ENCODE peak calls at places on chromosomes 11 and 22, in ten cellular contexts. N is psoas muscle, P is lung, W is ovary, X is cardiac muscle cell, A is BJ, H is type B pancreatic cell, B is fibroblast of mammary gland, Z is left lung, L is uterus. S is an unnamed sample.

GRCh38 chr22:49400136-49400865 is 427.4 kb downstream of the BRD1 start:
- DNase-seq in N (no peak), X (no peak), W (no peak), A (no peak), P (no peak), H (peak; percentile 68), B (no peak), Z (no peak), L (no peak), S (no peak)

GRCh38 chr11:31089117-31089516 is 280.4 kb downstream of the DCDC1 start:
- DNase-seq in B (no peak), H (no peak), P (no peak), X (no peak), W (no peak), Z (no peak), L (no peak), A (no peak), N (no peak), S (no peak)

GRCh38 chr22:42114721-42115120 is 15.9 kb downstream of the CYP2D6 start:
- DNase-seq in N (no peak), P (no peak), L (no peak), W (no peak), A (no peak), X (peak; percentile 30), B (peak; percentile 36), Z (no peak), H (no peak), S (no peak)

GRCh38 chr11:34050536-34050935 is 995 bp upstream of the CAPRIN1 start:
- DNase-seq in Z (no peak), X (peak; percentile 80), P (no peak), H (no peak), A (no peak), B (peak; percentile 91), L (no peak), N (no peak), W (no peak), S (no peak)

GRCh38 chr11:18144243-18144642 is 11.9 kb downstream of the MRGPRX3 start:
- DNase-seq in P (no peak), L (no peak), Z (no peak), W (no peak), A (no peak), H (no peak), N (no peak), B (peak; percentile 24), X (no peak), S (no peak)

GRCh38 chr22:50547231-50547851 is 1.6 kb downstream of the KLHDC7B start:
- DNase-seq in L (no peak), Z (no peak), W (no peak), N (peak; percentile 49), P (no peak), B (no peak), X (no peak), A (no peak), H (no peak), S (peak; percentile 56)

GRCh38 chr11:95695181-95695580 is 94.4 kb downstream of the FAM76B start:
- DNase-seq in A (no peak), W (no peak), X (no peak), H (no peak), N (no peak), B (no peak), Z (no peak), L (no peak), P (no peak), S (no peak)

GRCh38 chr22:19194751-19195536 is 16.4 kb upstream of the SLC25A1 start:
- DNase-seq in X (no peak), N (peak; percentile 32), A (no peak), P (no peak), L (no peak), Z (no peak), H (no peak), B (no peak), W (no peak), S (no peak)

DNA sequence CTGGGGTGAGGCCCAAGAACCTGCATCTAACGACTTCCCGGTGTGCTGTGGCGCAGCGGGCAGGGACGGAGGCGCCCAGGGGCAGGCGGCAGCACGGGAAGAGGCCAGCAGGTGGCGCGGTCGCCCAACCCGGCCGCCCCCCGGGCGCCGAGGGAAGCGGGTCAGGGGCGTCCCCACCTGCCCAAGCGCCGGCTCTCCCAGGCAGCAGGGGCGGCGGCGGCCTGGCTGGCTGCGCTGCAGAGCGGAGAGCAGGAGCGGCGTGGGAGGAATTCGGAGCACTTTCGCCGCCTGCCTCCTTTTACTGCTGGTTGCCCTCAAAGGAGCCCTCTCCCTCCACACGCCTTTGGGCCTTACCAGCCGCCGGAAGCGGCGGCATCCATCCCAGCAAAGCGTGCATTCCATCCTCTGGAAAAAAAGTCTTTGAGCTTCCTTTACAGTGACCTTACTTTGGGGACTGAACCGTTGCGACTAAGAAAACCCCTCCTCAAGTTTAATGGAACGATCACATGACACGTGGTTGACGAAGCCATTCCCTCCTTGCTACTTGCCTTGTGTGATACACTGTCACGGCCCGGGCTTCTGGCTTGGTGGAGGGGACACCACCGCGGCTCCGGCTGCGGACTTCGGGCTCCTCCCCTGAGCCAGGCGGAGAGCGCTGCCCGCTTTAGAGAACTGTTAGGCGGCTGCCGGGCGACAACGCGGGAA is 106.8 kb upstream of the CLMP start:
- DNase-seq in W (peak; percentile 58), L (peak; percentile 19), B (peak; percentile 14), N (peak; percentile 74), X (peak; percentile 55), P (peak; percentile 48), H (peak; percentile 85), Z (peak; percentile 94), A (no peak), S (peak; percentile 88)
- TF ChIP-seq CTCF in W (peak; percentile 72), L (peak; percentile 87), B (peak; percentile 37), N (peak; percentile 91), X (peak; percentile 73), P (peak; percentile 45), H (peak; percentile 99), Z (peak; percentile 92), A (peak; percentile 66), S (peak; percentile 90)

GRCh38 chr11:76835928-76836612 is 24.6 kb upstream of the ACER3 start:
- DNase-seq in H (no peak), P (peak; percentile 64), B (peak; percentile 86), W (no peak), A (peak; percentile 59), Z (no peak), X (peak; percentile 80), N (no peak), L (peak; percentile 52), S (no peak)

GRCh38 chr11:76837696-76838421 is 22.9 kb upstream of the ACER3 start:
- DNase-seq in N (no peak), B (no peak), H (no peak), P (no peak), X (no peak), A (no peak), Z (no peak), W (no peak), L (no peak), S (no peak)

GRCh38 chr11:76836613-76837291 is 24.0 kb upstream of the ACER3 start:
- DNase-seq in L (no peak), W (no peak), X (no peak), P (no peak), H (no peak), N (no peak), A (no peak), B (no peak), Z (no peak), S (no peak)

GRCh38 chr11:76839326-76839725 is 21.4 kb upstream of the ACER3 start:
- DNase-seq in L (no peak), N (no peak), Z (no peak), W (no peak), B (no peak), X (no peak), A (no peak), P (no peak), H (no peak), S (no peak)

DNA sequence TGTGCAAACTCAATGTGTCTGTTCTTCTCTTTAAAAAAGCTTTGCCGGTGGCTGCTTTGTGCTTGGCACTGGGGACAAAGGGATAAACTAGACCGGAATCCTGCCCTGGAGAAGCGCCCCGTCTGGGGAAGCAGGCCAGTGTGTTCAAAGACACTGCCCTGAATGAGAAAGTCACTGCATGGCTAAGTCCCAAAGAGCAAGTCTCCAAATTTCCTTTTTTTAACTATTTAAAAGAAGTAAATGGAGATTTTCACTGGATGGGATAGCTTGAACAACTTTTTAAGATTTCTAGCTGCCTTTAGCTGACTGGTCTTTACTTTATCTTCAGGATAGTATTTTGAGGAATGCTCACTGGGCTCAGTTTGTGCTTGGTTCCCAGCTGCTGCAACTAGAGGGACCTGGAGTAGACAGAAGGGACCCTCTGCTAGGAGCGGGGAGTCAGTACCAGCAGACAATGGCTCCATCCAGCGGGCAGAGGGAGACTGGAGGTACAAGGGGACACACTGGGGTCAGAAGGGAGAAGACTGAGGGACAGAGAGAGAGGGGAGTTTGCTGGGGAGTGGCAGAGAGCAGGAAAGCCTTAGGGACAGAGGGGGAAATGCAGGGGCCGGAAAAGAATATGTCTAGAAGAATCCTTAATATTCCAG is 22.2 kb upstream of the ACER3 start:
- DNase-seq in N (no peak), B (peak; percentile 4), H (no peak), L (no peak), A (no peak), P (no peak), Z (no peak), W (peak; percentile 32), X (peak; percentile 45), S (no peak)
- TF ChIP-seq CTCF in N (no peak), B (peak; percentile 15), H (peak; percentile 58), L (peak; percentile 8), A (peak; percentile 20), P (no peak), Z (no peak), W (no peak), X (peak; percentile 50), S (no peak)

GRCh38 chr11:76919467-76919866 is 58.7 kb downstream of the ACER3 start:
- DNase-seq in X (no peak), A (no peak), P (no peak), L (no peak), W (no peak), B (no peak), Z (no peak), N (no peak), H (no peak), S (no peak)
- TF ChIP-seq CTCF in X (no peak), A (no peak), P (no peak), L (no peak), W (no peak), B (no peak), Z (no peak), N (no peak), H (no peak), S (no peak)

GRCh38 chr11:57214087-57214395 is 23.0 kb downstream of the APLNR start:
- DNase-seq in X (peak; percentile 33), N (no peak), B (peak; percentile 30), A (no peak), L (no peak), H (no peak), P (no peak), Z (no peak), W (no peak), S (no peak)

GRCh38 chr11:57217053-57217452 is 20.0 kb downstream of the APLNR start:
- DNase-seq in N (no peak), W (no peak), Z (no peak), X (no peak), H (no peak), P (no peak), B (no peak), L (peak; percentile 38), A (no peak), S (no peak)

GRCh38 chr11:57213282-57214086 is 23.6 kb downstream of the APLNR start:
- DNase-seq in B (peak; percentile 32), Z (no peak), A (no peak), H (no peak), L (no peak), W (no peak), X (peak; percentile 61), N (no peak), P (no peak), S (no peak)

GRCh38 chr11:57216463-57216862 is 20.6 kb downstream of the APLNR start:
- DNase-seq in A (no peak), L (no peak), B (no peak), W (no peak), P (no peak), N (no peak), X (no peak), H (no peak), Z (no peak), S (no peak)

GRCh38 chr11:57214494-57214893 is 22.6 kb downstream of the APLNR start:
- DNase-seq in Z (no peak), P (no peak), X (peak; percentile 74), W (no peak), L (peak; percentile 46), B (peak; percentile 81), H (no peak), N (no peak), A (peak; percentile 45), S (no peak)
- TF ChIP-seq CTCF in Z (no peak), P (no peak), X (no peak), W (no peak), L (no peak), B (peak; percentile 9), H (no peak), N (no peak), A (peak; percentile 18), S (no peak)